ENCODE peak calls at places on chromosomes 1 and 21, in ten cellular contexts. One of them, this sample, is unnamed.

GRCh38 chr21:33566514-33566913 is 22.0 kb downstream of the DONSON start:
- DNase-seq in H1: no peak
- DNase-seq in NB4: no peak
- DNase-seq in Panc1: no peak
- DNase-seq in sigmoid colon: no peak
- DNase-seq in AG04450: no peak
- DNase-seq in ovary: no peak
- DNase-seq in mammary epithelial cell: no peak
- DNase-seq in PC-9: no peak
- DNase-seq in BJ: no peak
- DNase-seq in this sample: no peak

GRCh38 chr1:161106434-161106833 is 8.3 kb downstream of the KLHDC9 start:
- DNase-seq in H1: no peak
- DNase-seq in NB4: no peak
- DNase-seq in Panc1: no peak
- DNase-seq in sigmoid colon: no peak
- DNase-seq in AG04450: no peak
- DNase-seq in ovary: no peak
- DNase-seq in mammary epithelial cell: no peak
- DNase-seq in PC-9: no peak
- DNase-seq in BJ: no peak
- DNase-seq in this sample: no peak

GRCh38 chr1:109775408-109775807 is 11.7 kb upstream of the EPS8L3 start:
- DNase-seq in H1: no peak
- DNase-seq in NB4: no peak
- DNase-seq in Panc1: no peak
- DNase-seq in sigmoid colon: peak; percentile 14
- DNase-seq in AG04450: no peak
- DNase-seq in ovary: peak; percentile 6
- DNase-seq in mammary epithelial cell: no peak
- DNase-seq in PC-9: no peak
- DNase-seq in BJ: no peak
- DNase-seq in this sample: no peak

GRCh38 chr1:190658907-190659306 is 181.2 kb upstream of the BRINP3 start:
- DNase-seq in H1: no peak
- DNase-seq in NB4: no peak
- DNase-seq in Panc1: no peak
- DNase-seq in sigmoid colon: no peak
- DNase-seq in AG04450: no peak
- DNase-seq in ovary: no peak
- DNase-seq in mammary epithelial cell: no peak
- DNase-seq in PC-9: no peak
- DNase-seq in BJ: no peak
- DNase-seq in this sample: no peak

GRCh38 chr1:203177471-203178039 is 1.9 kb upstream of the MYBPH start:
- DNase-seq in H1: no peak
- DNase-seq in NB4: peak; percentile 83
- DNase-seq in Panc1: no peak
- DNase-seq in sigmoid colon: no peak
- DNase-seq in AG04450: no peak
- DNase-seq in ovary: no peak
- DNase-seq in mammary epithelial cell: peak; percentile 32
- DNase-seq in PC-9: no peak
- DNase-seq in BJ: no peak
- DNase-seq in this sample: no peak

GRCh38 chr1:109790735-109791494 is 27.2 kb upstream of the EPS8L3 start:
- DNase-seq in H1: no peak
- DNase-seq in NB4: peak; percentile 98
- DNase-seq in Panc1: no peak
- DNase-seq in sigmoid colon: peak; percentile 61
- DNase-seq in AG04450: no peak
- DNase-seq in ovary: peak; percentile 46
- DNase-seq in mammary epithelial cell: no peak
- DNase-seq in PC-9: peak; percentile 88
- DNase-seq in BJ: no peak
- DNase-seq in this sample: no peak

GRCh38 chr1:232123775-232124659 is 497.4 kb downstream of the DISC1 start:
- DNase-seq in H1: no peak
- DNase-seq in NB4: no peak
- DNase-seq in Panc1: no peak
- DNase-seq in sigmoid colon: no peak
- DNase-seq in AG04450: no peak
- DNase-seq in ovary: no peak
- DNase-seq in mammary epithelial cell: peak; percentile 0
- DNase-seq in PC-9: no peak
- DNase-seq in BJ: no peak
- DNase-seq in this sample: no peak

GRCh38 chr21:26047279-26047967 is 123.1 kb downstream of the APP start:
- DNase-seq in H1: no peak
- DNase-seq in NB4: no peak
- DNase-seq in Panc1: no peak
- DNase-seq in sigmoid colon: no peak
- DNase-seq in AG04450: no peak
- DNase-seq in ovary: no peak
- DNase-seq in mammary epithelial cell: no peak
- DNase-seq in PC-9: no peak
- DNase-seq in BJ: no peak
- DNase-seq in this sample: no peak

GRCh38 chr1:225774276-225775147 is 3.1 kb upstream of the SRP9 start:
- DNase-seq in H1: no peak
- DNase-seq in NB4: no peak
- DNase-seq in Panc1: no peak
- DNase-seq in sigmoid colon: no peak
- DNase-seq in AG04450: no peak
- DNase-seq in ovary: no peak
- DNase-seq in mammary epithelial cell: no peak
- DNase-seq in PC-9: no peak
- DNase-seq in BJ: no peak
- DNase-seq in this sample: no peak

GRCh38 chr1:6907676-6908434 is 122.6 kb downstream of the CAMTA1 start:
- DNase-seq in H1: no peak
- DNase-seq in NB4: no peak
- DNase-seq in Panc1: no peak
- DNase-seq in sigmoid colon: peak; percentile 53
- DNase-seq in AG04450: no peak
- DNase-seq in ovary: no peak
- DNase-seq in mammary epithelial cell: no peak
- DNase-seq in PC-9: no peak
- DNase-seq in BJ: no peak
- DNase-seq in this sample: no peak

GRCh38 chr1:188343914-188344313 is 1515.2 kb downstream of the PLA2G4A start:
- DNase-seq in H1: no peak
- DNase-seq in NB4: no peak
- DNase-seq in Panc1: no peak
- DNase-seq in sigmoid colon: no peak
- DNase-seq in AG04450: no peak
- DNase-seq in ovary: no peak
- DNase-seq in mammary epithelial cell: no peak
- DNase-seq in PC-9: no peak
- DNase-seq in BJ: no peak
- DNase-seq in this sample: no peak

GRCh38 chr1:12386130-12386529 is 156.3 kb downstream of the VPS13D start:
- DNase-seq in H1: no peak
- DNase-seq in NB4: no peak
- DNase-seq in Panc1: no peak
- DNase-seq in sigmoid colon: no peak
- DNase-seq in AG04450: no peak
- DNase-seq in ovary: no peak
- DNase-seq in mammary epithelial cell: peak; percentile 84
- DNase-seq in PC-9: peak; percentile 83
- DNase-seq in BJ: no peak
- DNase-seq in this sample: peak; percentile 22

GRCh38 chr1:169312084-169312954 is 55.3 kb downstream of the NME7 start:
- DNase-seq in H1: no peak
- DNase-seq in NB4: peak; percentile 89
- DNase-seq in Panc1: peak; percentile 90
- DNase-seq in sigmoid colon: no peak
- DNase-seq in AG04450: peak; percentile 77
- DNase-seq in ovary: no peak
- DNase-seq in mammary epithelial cell: peak; percentile 96
- DNase-seq in PC-9: peak; percentile 86
- DNase-seq in BJ: peak; percentile 83
- DNase-seq in this sample: peak; percentile 87

GRCh38 chr1:45491464-45492260 is 699 bp upstream of the TESK2 start:
- DNase-seq in H1: no peak
- DNase-seq in NB4: no peak
- DNase-seq in Panc1: no peak
- DNase-seq in sigmoid colon: no peak
- DNase-seq in AG04450: no peak
- DNase-seq in ovary: no peak
- DNase-seq in mammary epithelial cell: no peak
- DNase-seq in PC-9: no peak
- DNase-seq in BJ: no peak
- DNase-seq in this sample: no peak
- H3K4me3 ChIP-seq in H1: peak overlapping the region; percentile 40
- H3K4me3 ChIP-seq in NB4: peak overlapping the region; percentile 70
- H3K4me3 ChIP-seq in Panc1: peak overlapping the region; percentile 77
- H3K4me3 ChIP-seq in sigmoid colon: peak overlapping the region; percentile 84
- H3K4me3 ChIP-seq in AG04450: peak overlapping the region; percentile 85
- H3K4me3 ChIP-seq in ovary: peak overlapping the region; percentile 97
- H3K4me3 ChIP-seq in mammary epithelial cell: no peak overlapping the region
- H3K4me3 ChIP-seq in PC-9: peak overlapping the region; percentile 50
- H3K4me3 ChIP-seq in BJ: peak overlapping the region; percentile 74
- H3K4me3 ChIP-seq in this sample: peak overlapping the region; percentile 78

GRCh38 chr21:37166733-37167132 is 93.7 kb downstream of the TTC3 start:
- DNase-seq in H1: no peak
- DNase-seq in NB4: peak; percentile 35
- DNase-seq in Panc1: no peak
- DNase-seq in sigmoid colon: no peak
- DNase-seq in AG04450: no peak
- DNase-seq in ovary: no peak
- DNase-seq in mammary epithelial cell: peak; percentile 21
- DNase-seq in PC-9: no peak
- DNase-seq in BJ: no peak
- DNase-seq in this sample: peak; percentile 3
- TF ChIP-seq CTCF in H1: peak; percentile 49
- TF ChIP-seq CTCF in NB4: no peak
- TF ChIP-seq CTCF in Panc1: peak; percentile 44
- TF ChIP-seq CTCF in sigmoid colon: no peak
- TF ChIP-seq CTCF in AG04450: no peak
- TF ChIP-seq CTCF in ovary: no peak
- TF ChIP-seq CTCF in mammary epithelial cell: peak; percentile 32
- TF ChIP-seq CTCF in PC-9: peak; percentile 33
- TF ChIP-seq CTCF in BJ: no peak
- TF ChIP-seq CTCF in this sample: no peak

DNA sequence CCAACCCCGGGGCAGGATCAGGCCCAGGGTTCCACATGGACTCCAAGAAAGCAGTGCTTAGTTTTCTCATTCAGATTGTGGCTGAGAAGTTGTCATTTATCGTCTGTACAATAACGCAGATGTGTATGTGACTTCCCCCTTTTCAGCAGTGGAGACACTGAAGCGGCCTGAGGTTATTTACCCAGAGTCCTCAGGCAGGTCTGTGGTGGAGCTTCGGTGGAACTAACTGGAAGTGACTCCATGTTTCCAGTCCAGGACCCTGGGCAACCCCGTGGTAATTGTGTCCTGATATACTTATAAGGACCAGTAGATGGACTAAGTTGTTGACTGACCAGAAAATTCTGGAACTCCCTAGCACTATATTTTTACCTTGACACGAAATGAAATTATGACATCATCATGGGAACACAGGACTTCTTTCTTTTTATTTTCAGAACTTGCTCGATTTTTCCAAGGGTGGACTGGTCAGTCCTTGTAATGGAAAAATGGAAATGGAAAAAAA is 1.0 kb upstream of the IER5 start:
- DNase-seq in H1: no peak
- DNase-seq in NB4: peak; percentile 87
- DNase-seq in Panc1: no peak
- DNase-seq in sigmoid colon: no peak
- DNase-seq in AG04450: no peak
- DNase-seq in ovary: no peak
- DNase-seq in mammary epithelial cell: no peak
- DNase-seq in PC-9: peak; percentile 64
- DNase-seq in BJ: no peak
- DNase-seq in this sample: no peak
- H3K4me3 ChIP-seq in H1: no peak overlapping the region
- H3K4me3 ChIP-seq in NB4: peak overlapping the region; percentile 0
- H3K4me3 ChIP-seq in Panc1: peak overlapping the region; percentile 80
- H3K4me3 ChIP-seq in sigmoid colon: no peak overlapping the region
- H3K4me3 ChIP-seq in AG04450: no peak overlapping the region
- H3K4me3 ChIP-seq in ovary: no peak overlapping the region
- H3K4me3 ChIP-seq in mammary epithelial cell: no peak overlapping the region
- H3K4me3 ChIP-seq in PC-9: peak overlapping the region; percentile 91
- H3K4me3 ChIP-seq in BJ: no peak overlapping the region
- H3K4me3 ChIP-seq in this sample: no peak overlapping the region

DNA sequence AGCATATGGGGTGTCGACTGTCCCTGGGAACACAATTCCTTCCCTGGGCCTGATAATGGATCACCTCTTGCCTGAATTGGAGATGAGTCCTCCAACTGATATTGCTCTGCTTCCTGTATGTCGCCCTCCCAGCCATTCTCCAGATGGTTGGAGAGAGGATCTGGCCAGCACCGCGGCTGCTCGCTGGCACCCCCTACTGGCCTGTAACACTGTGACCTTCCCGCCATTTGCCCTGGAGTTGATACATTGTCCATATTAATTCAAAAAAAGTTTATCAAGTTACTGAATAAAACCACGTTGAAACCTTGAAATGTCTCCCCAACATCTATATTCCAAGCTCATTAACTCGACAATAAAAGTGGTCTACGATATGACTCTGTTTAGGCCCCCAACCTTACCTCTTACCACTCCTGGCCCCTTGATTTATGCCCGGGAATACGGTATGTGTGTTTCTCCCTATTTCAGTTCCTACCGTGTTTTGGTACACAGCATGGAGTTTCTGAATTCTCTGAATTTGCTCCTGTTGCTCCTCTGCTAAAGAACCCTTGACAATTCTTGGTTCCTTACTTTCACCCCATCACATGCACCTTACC is 241.8 kb upstream of the KIAA0040 start:
- DNase-seq in H1: peak; percentile 80
- DNase-seq in NB4: no peak
- DNase-seq in Panc1: no peak
- DNase-seq in sigmoid colon: no peak
- DNase-seq in AG04450: no peak
- DNase-seq in ovary: no peak
- DNase-seq in mammary epithelial cell: no peak
- DNase-seq in PC-9: no peak
- DNase-seq in BJ: no peak
- DNase-seq in this sample: no peak
- TF ChIP-seq CTCF in H1: peak; percentile 75
- TF ChIP-seq CTCF in NB4: peak; percentile 26
- TF ChIP-seq CTCF in Panc1: peak; percentile 54
- TF ChIP-seq CTCF in sigmoid colon: no peak
- TF ChIP-seq CTCF in AG04450: no peak
- TF ChIP-seq CTCF in ovary: no peak
- TF ChIP-seq CTCF in mammary epithelial cell: no peak
- TF ChIP-seq CTCF in PC-9: peak; percentile 57
- TF ChIP-seq CTCF in BJ: no peak
- TF ChIP-seq CTCF in this sample: no peak

GRCh38 chr1:31943546-31944184 is 5.5 kb upstream of the PTP4A2 start:
- DNase-seq in H1: no peak
- DNase-seq in NB4: peak; percentile 81
- DNase-seq in Panc1: no peak
- DNase-seq in sigmoid colon: no peak
- DNase-seq in AG04450: no peak
- DNase-seq in ovary: no peak
- DNase-seq in mammary epithelial cell: no peak
- DNase-seq in PC-9: no peak
- DNase-seq in BJ: no peak
- DNase-seq in this sample: peak; percentile 24
- H3K4me3 ChIP-seq in H1: peak overlapping the region; percentile 67
- H3K4me3 ChIP-seq in NB4: peak overlapping the region; percentile 37
- H3K4me3 ChIP-seq in Panc1: peak overlapping the region; percentile 48
- H3K4me3 ChIP-seq in sigmoid colon: no peak overlapping the region
- H3K4me3 ChIP-seq in AG04450: no peak overlapping the region
- H3K4me3 ChIP-seq in ovary: peak overlapping the region; percentile 51
- H3K4me3 ChIP-seq in mammary epithelial cell: no peak overlapping the region
- H3K4me3 ChIP-seq in PC-9: peak overlapping the region; percentile 62
- H3K4me3 ChIP-seq in BJ: no peak overlapping the region
- H3K4me3 ChIP-seq in this sample: no peak overlapping the region

This sample was measured in astrocyte of the cerebellum.